ENCODE peak calls at places on chromosomes 7 and 10, in five cellular contexts. C, Y, K, F and O are unnamed samples.

GRCh38 chr7:81769891-81770818 is at the start of gene HGF:
- DNase-seq in Y (no peak), K (peak; percentile 46), C (peak; percentile 58), F (no peak), O (peak; percentile 81)

GRCh38 chr7:44494960-44495359 is 4.5 kb upstream of the NUDCD3 start:
- DNase-seq in C (no peak), K (no peak), F (no peak), Y (no peak), O (no peak)

GRCh38 chr10:35423505-35424306 is 87.4 kb downstream of the CCNY start:
- DNase-seq in F (peak; percentile 61), Y (no peak), C (no peak), K (no peak), O (no peak)

GRCh38 chr10:4686644-4686996 is 139.4 kb upstream of the AKR1E2 start:
- DNase-seq in F (no peak), C (no peak), K (no peak), Y (no peak), O (no peak)

GRCh38 chr7:2936891-2937580 is 92.9 kb upstream of the GNA12 start:
- DNase-seq in F (no peak), C (no peak), K (peak; percentile 3), Y (no peak), O (no peak)

GRCh38 chr10:110396284-110396651 is 91.5 kb upstream of the SMNDC1 start:
- DNase-seq in K (no peak), F (no peak), Y (no peak), C (no peak), O (no peak)

GRCh38 chr10:123704812-123705211 is 38.7 kb downstream of the GPR26 start:
- DNase-seq in K (no peak), C (no peak), F (no peak), Y (no peak), O (no peak)

GRCh38 chr7:87541648-87542047 is 59.0 kb downstream of the ABCB1 start:
- DNase-seq in Y (no peak), F (no peak), K (no peak), C (no peak), O (no peak)

GRCh38 chr10:11437391-11438241 is 173.8 kb downstream of the USP6NL start:
- DNase-seq in Y (no peak), F (no peak), K (no peak), C (no peak), O (no peak)

GRCh38 chr10:14350006-14350405 is 19.3 kb upstream of the FRMD4A start:
- DNase-seq in F (no peak), C (no peak), K (no peak), Y (no peak), O (no peak)

GRCh38 chr7:148697950-148698396 is 730 bp upstream of the CUL1 start:
- DNase-seq in Y (peak; percentile 48), F (peak; percentile 15), K (no peak), C (no peak), O (no peak)

GRCh38 chr7:95330194-95331003 is 6.1 kb upstream of the PON1 start:
- DNase-seq in Y (no peak), C (no peak), K (no peak), F (no peak), O (no peak)

GRCh38 chr10:18142151-18142550 is 1.9 kb downstream of the CACNB2 start:
- DNase-seq in C (no peak), F (no peak), K (no peak), Y (no peak), O (no peak)

GRCh38 chr10:75774780-75775490 is 343.5 kb downstream of the LRMDA start:
- DNase-seq in Y (no peak), F (no peak), K (no peak), C (no peak), O (peak; percentile 52)

GRCh38 chr7:142298631-142299030 is 40.8 kb upstream of the PRSS58 start:
- DNase-seq in C (no peak), K (no peak), F (no peak), Y (no peak), O (no peak)

GRCh38 chr7:94561841-94562514 is 52.4 kb downstream of the CASD1 start:
- DNase-seq in F (no peak), C (no peak), Y (no peak), K (no peak), O (no peak)

GRCh38 chr10:19689231-19689630 is 127.0 kb upstream of the PLXDC2 start:
- DNase-seq in K (no peak), C (no peak), F (no peak), Y (no peak), O (no peak)

GRCh38 chr10:93097386-93097785 is 23.7 kb downstream of the CYP26A1 start:
- DNase-seq in K (no peak), F (no peak), Y (no peak), C (no peak), O (no peak)

GRCh38 chr7:71612892-71613291 is 480.9 kb downstream of the GALNT17 start:
- DNase-seq in F (no peak), C (peak; percentile 18), Y (no peak), K (no peak), O (no peak)

GRCh38 chr10:58189269-58189668 is 78.4 kb downstream of the IPMK start:
- DNase-seq in C (no peak), Y (no peak), F (peak; percentile 18), K (no peak), O (no peak)

GRCh38 chr7:136728945-136729344 is 139.5 kb upstream of the CHRM2 start:
- DNase-seq in C (no peak), F (no peak), Y (no peak), K (no peak), O (no peak)

GRCh38 chr10:95308389-95309302 is 17.8 kb upstream of the PDLIM1 start:
- DNase-seq in F (peak; percentile 74), K (peak; percentile 83), C (peak; percentile 54), Y (no peak), O (peak; percentile 92)

GRCh38 chr10:58836991-58837390 is 324.3 kb downstream of the BICC1 start:
- DNase-seq in K (no peak), Y (no peak), F (no peak), C (no peak), O (no peak)

GRCh38 chr7:139582671-139583155 is 59.2 kb downstream of the CLEC2L start:
- DNase-seq in C (no peak), K (no peak), Y (no peak), F (no peak), O (no peak)

GRCh38 chr7:14691034-14691433 is 211.5 kb downstream of the DGKB start:
- DNase-seq in K (no peak), Y (no peak), C (no peak), F (no peak), O (no peak)

GRCh38 chr7:105890290-105890997 is 14.0 kb upstream of the ATXN7L1 start:
- DNase-seq in Y (no peak), K (no peak), C (no peak), F (no peak), O (no peak)

GRCh38 chr7:157827863-157828160 is 491.0 kb downstream of the DNAJB6 start:
- DNase-seq in F (no peak), Y (no peak), K (no peak), C (no peak), O (no peak)

GRCh38 chr10:317219-317868 is 182.1 kb downstream of the ZMYND11 start:
- DNase-seq in C (peak; percentile 49), F (no peak), K (no peak), Y (no peak), O (peak; percentile 54)

GRCh38 chr7:136039577-136040345 is 62.6 kb upstream of the MTPN start:
- DNase-seq in C (no peak), K (no peak), F (no peak), Y (no peak), O (no peak)